ENCODE peak calls at places on chromosomes 12 and 14, in nine cellular contexts. W is tibial artery, N is breast epithelium, S is uterus, O is K562, Z is ascending aorta, H is thoracic aorta, V is hepatocyte, T is cardiac muscle cell. U is an unnamed sample. For H3K9me3, the result is how much of the 10 kb centered on the place peaks cover.

GRCh38 chr14:21096438-21096837 is 2.0 kb downstream of the ZNF219 start:
- DNase-seq in W (no peak), T (no peak), H (no peak), S (no peak), O (no peak), Z (no peak), N (no peak), V (no peak), U (peak)

GRCh38 chr14:94646066-94646465 is 33.9 kb downstream of the SERPINA3 start:
- DNase-seq in W (no peak), H (no peak), S (no peak), N (no peak), T (no peak), Z (no peak), O (no peak), V (no peak), U (no peak)

GRCh38 chr12:131832393-131833231 is 4.4 kb downstream of the MMP17 start:
- DNase-seq in T (no peak), S (peak), V (peak), N (peak), W (peak), O (no peak), Z (no peak), H (no peak), U (peak)

GRCh38 chr12:82425241-82425640 is 66.9 kb downstream of the METTL25 start:
- DNase-seq in O (no peak), W (no peak), T (no peak), S (no peak), V (no peak), H (no peak), Z (no peak), N (no peak), U (no peak)

GRCh38 chr12:119694111-119694510 is 26.2 kb downstream of the PRKAB1 start:
- DNase-seq in O (no peak), V (peak), T (no peak), N (no peak), S (no peak), Z (no peak), W (no peak), H (no peak), U (no peak)

GRCh38 chr12:130982565-130983225 is 29.0 kb downstream of the ADGRD1 start:
- DNase-seq in T (no peak), W (no peak), Z (no peak), N (no peak), H (no peak), O (no peak), S (no peak), V (no peak), U (no peak)

GRCh38 chr12:63294327-63294632 is 143.3 kb upstream of the AVPR1A start:
- DNase-seq in O (no peak), Z (no peak), W (no peak), V (peak), T (no peak), H (no peak), S (no peak), N (no peak), U (no peak)

GRCh38 chr14:44736326-44736725 is 225.4 kb downstream of the KLHL28 start:
- DNase-seq in S (no peak), Z (no peak), T (no peak), N (no peak), O (no peak), H (no peak), V (no peak), W (no peak), U (no peak)

GRCh38 chr14:77040995-77041744 is 12.7 kb upstream of the IRF2BPL start:
- DNase-seq in O (no peak), S (no peak), N (no peak), V (no peak), Z (no peak), H (no peak), W (no peak), T (no peak), U (no peak)

GRCh38 chr12:49636979-49637378 is 13.6 kb downstream of the PRPF40B start:
- DNase-seq in O (peak), N (no peak), V (peak), W (no peak), S (peak), T (peak), H (no peak), Z (no peak), U (peak)

GRCh38 chr12:67676624-67677023 is 28.1 kb downstream of the DYRK2 start:
- DNase-seq in N (no peak), V (no peak), W (no peak), Z (no peak), S (no peak), O (no peak), H (no peak), T (no peak), U (no peak)

GRCh38 chr14:23398348-23398747 is 9.7 kb downstream of the MYH6 start:
- DNase-seq in H (no peak), S (no peak), W (no peak), T (peak), N (no peak), V (no peak), O (no peak), Z (no peak), U (no peak)

GRCh38 chr14:74865156-74865555 is 10.8 kb downstream of the PROX2 start:
- DNase-seq in O (no peak), H (no peak), W (no peak), V (no peak), N (no peak), T (no peak), S (no peak), Z (no peak), U (no peak)

GRCh38 chr12:75665216-75665615 is 153.8 kb upstream of the KRR1 start:
- DNase-seq in H (no peak), T (no peak), O (no peak), W (no peak), Z (no peak), N (no peak), V (no peak), S (no peak), U (no peak)

GRCh38 chr14:102164241-102164641 is 24.5 kb downstream of the WDR20 start:
- DNase-seq in T (no peak), Z (no peak), H (no peak), S (no peak), V (no peak), N (no peak), W (no peak), O (peak), U (no peak)

GRCh38 chr12:119180380-119181040 is 1.8 kb downstream of the HSPB8 start:
- DNase-seq in H (no peak), N (no peak), T (peak), Z (no peak), S (peak), W (peak), O (peak), V (peak), U (no peak)

GRCh38 chr14:52706286-52706685 is 714 bp upstream of the PSMC6 start:
- DNase-seq in V (peak), Z (no peak), H (no peak), S (no peak), W (no peak), T (no peak), O (peak), N (no peak), U (no peak)

GRCh38 chr14:92502541-92503286 is 10.9 kb upstream of the RIN3 start:
- DNase-seq in N (no peak), O (no peak), S (no peak), Z (no peak), H (no peak), T (no peak), V (no peak), W (no peak), U (no peak)

GRCh38 chr14:75559451-75560187 is 18.8 kb upstream of the FLVCR2 start:
- DNase-seq in T (no peak), N (no peak), S (no peak), V (peak), Z (no peak), W (no peak), O (no peak), H (no peak), U (no peak)

GRCh38 chr14:34833545-34834523 is 41.3 kb downstream of the BAZ1A start:
- DNase-seq in O (no peak), H (no peak), S (no peak), T (no peak), V (no peak), Z (no peak), W (no peak), N (no peak), U (no peak)

GRCh38 chr14:52081964-52082363 is 13.1 kb upstream of the NID2 start:
- DNase-seq in V (no peak), W (no peak), H (no peak), T (no peak), N (no peak), O (no peak), Z (no peak), S (no peak), U (no peak)

GRCh38 chr14:20820063-20820904 is 17.6 kb upstream of the RNASE1 start:
- DNase-seq in T (no peak), Z (no peak), S (no peak), V (no peak), W (no peak), N (no peak), O (peak), H (no peak), U (no peak)

GRCh38 chr14:22428681-22429315 is 160.2 kb downstream of the DAD1 start:
- DNase-seq in T (no peak), H (no peak), W (no peak), Z (no peak), O (no peak), N (no peak), S (no peak), V (no peak), U (no peak)

GRCh38 chr14:73264896-73265720 is 27.8 kb downstream of the PAPLN start:
- DNase-seq in T (no peak), V (no peak), H (no peak), O (no peak), N (no peak), W (no peak), Z (no peak), S (no peak), U (no peak)

GRCh38 chr14:26722258-26722657 is 124.4 kb upstream of the NOVA1 start:
- DNase-seq in Z (no peak), W (no peak), V (no peak), O (no peak), T (no peak), H (no peak), N (no peak), S (no peak), U (no peak)

GRCh38 chr14:24692382-24693352 is 58.7 kb upstream of the GZMB start:
- DNase-seq in T (no peak), V (no peak), S (no peak), O (no peak), W (no peak), H (no peak), N (no peak), Z (no peak), U (no peak)

GRCh38 chr12:109277899-109278762 is 31.0 kb downstream of the FOXN4 start:
- DNase-seq in W (no peak), O (no peak), H (no peak), S (peak), T (no peak), N (no peak), V (peak), Z (no peak), U (peak)

GRCh38 chr12:41577995-41578394 is 389.9 kb downstream of the PDZRN4 start:
- DNase-seq in S (no peak), V (no peak), T (no peak), H (no peak), W (no peak), N (no peak), Z (no peak), O (no peak), U (no peak)

GRCh38 chr12:31491819-31492598 is 98.9 kb downstream of the DENND5B start:
- DNase-seq in S (peak), Z (no peak), H (no peak), N (no peak), V (peak), T (no peak), O (no peak), W (no peak), U (no peak)

GRCh38 chr12:26274441-26275312 is 79.3 kb downstream of the SSPN start:
- DNase-seq in T (no peak), N (peak), W (peak), V (peak), Z (peak), O (peak), S (peak), H (peak), U (no peak)

GRCh38 chr12:3000548-3001275 is 41.5 kb downstream of the TEAD4 start:
- DNase-seq in Z (no peak), V (no peak), T (no peak), S (no peak), N (no peak), W (no peak), H (no peak), O (peak), U (peak)

DNA sequence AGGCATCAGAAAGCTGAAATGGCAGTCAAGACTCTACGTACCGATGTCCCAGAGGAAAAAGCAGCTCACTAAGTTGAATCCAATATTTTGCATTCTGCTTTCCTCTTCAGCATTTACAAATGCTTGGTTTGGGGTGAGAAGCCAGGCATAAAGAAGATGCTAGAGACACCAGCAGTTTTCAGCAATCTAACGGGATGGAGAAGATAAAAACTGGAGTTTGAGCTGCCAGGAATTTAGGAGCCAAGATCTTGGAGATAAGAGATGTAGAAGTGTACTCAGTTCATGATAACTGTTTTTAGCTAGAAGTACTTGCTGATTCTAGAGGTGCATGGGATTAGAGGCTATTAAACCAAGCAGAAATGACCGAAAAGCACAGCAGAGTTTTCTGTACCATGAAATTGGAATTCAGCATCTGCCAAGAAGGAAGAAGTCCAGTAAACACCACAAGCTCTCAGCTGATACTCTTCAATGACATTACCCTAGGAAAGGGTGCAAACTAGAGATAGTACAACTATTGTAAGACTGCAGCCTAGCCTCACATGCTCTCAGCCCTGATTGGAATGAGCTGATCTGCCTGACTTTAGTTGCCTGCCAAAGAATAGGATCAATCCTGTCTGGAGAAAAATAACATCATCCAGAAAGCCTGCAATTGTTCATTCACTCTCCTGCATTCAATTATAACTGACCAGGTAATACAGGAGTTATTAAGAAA is 7.4 kb upstream of the ALDH1L2 start:
- DNase-seq in S (no peak), O (no peak), N (no peak), W (no peak), V (no peak), H (no peak), T (no peak), Z (no peak), U (no peak)
- H3K9me3 ChIP-seq in S (under half), O (under half), N (under half), W (under half), V (under half), H (under half), T (under half), Z (under half), U (under half)

GRCh38 chr12:114401346-114402320 is 4.3 kb downstream of the TBX5 start:
- DNase-seq in V (no peak), W (no peak), T (no peak), H (no peak), Z (no peak), S (no peak), N (no peak), O (no peak), U (no peak)
- H3K4me3 ChIP-seq in V (peak), W (no peak), T (peak), H (no peak), Z (no peak), S (no peak), N (no peak), O (no peak), U (no peak)

GRCh38 chr12:96091833-96092232 is 56.4 kb upstream of the LTA4H start:
- DNase-seq in T (no peak), Z (no peak), W (no peak), H (no peak), V (no peak), O (no peak), S (no peak), N (no peak), U (peak)

GRCh38 chr12:96099431-96099830 is 64.0 kb upstream of the LTA4H start:
- DNase-seq in V (no peak), S (no peak), O (no peak), T (no peak), N (no peak), H (no peak), Z (no peak), W (no peak), U (no peak)

GRCh38 chr12:96098631-96099030 is 63.2 kb upstream of the LTA4H start:
- DNase-seq in N (no peak), H (no peak), V (no peak), T (no peak), Z (no peak), S (no peak), O (no peak), W (no peak), U (no peak)

GRCh38 chr12:96093543-96094196 is 58.3 kb upstream of the LTA4H start:
- DNase-seq in N (no peak), V (no peak), O (no peak), H (no peak), Z (no peak), S (no peak), W (no peak), T (no peak), U (no peak)

DNA sequence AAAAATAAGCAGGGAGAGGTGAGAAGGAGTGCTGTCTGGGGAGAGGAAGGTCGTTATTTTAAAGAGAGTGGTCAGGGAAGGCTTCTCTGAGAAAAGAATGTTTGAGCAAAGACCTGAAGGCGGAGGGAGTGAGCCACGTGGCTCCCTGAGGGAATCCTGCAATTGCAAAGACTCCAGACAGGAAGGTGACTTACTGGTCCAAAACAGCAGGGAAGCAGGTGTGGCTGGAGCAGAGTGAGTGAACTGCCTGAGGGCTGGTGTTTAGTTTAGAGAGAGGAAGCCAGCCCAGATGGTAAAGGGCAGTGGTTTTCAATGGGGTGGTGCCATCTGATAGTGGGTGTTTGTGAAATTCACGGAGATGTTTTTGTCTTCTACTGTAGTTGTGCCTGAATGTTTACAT is 58.8 kb upstream of the LTA4H start:
- DNase-seq in H (no peak), N (no peak), O (no peak), V (no peak), Z (no peak), W (no peak), S (no peak), T (no peak), U (no peak)
- TF ChIP-seq CTCF in H (no peak), N (no peak), O (no peak), V (no peak), Z (no peak), W (no peak), S (no peak), T (no peak), U (no peak)

GRCh38 chr14:66939409-66939808 is 249.8 kb upstream of the GARIN2 start:
- DNase-seq in S (no peak), V (no peak), H (no peak), O (no peak), W (no peak), T (no peak), Z (no peak), N (no peak), U (no peak)

GRCh38 chr14:66944872-66945271 is 244.4 kb upstream of the GARIN2 start:
- DNase-seq in W (no peak), V (peak), Z (no peak), N (no peak), T (peak), H (no peak), O (no peak), S (no peak), U (no peak)
- H3K9me3 ChIP-seq in W (under half), V (under half), Z (under half), N (under half), T (under half), H (under half), O (under half), S (half or more), U (under half)

GRCh38 chr12:25056011-25056410 is 107.1 kb upstream of the BCAT1 start:
- DNase-seq in H (no peak), N (no peak), S (no peak), T (no peak), V (no peak), O (no peak), Z (no peak), W (no peak), U (no peak)
- H3K4me3 ChIP-seq in H (no peak), N (no peak), S (no peak), T (no peak), V (no peak), O (no peak), Z (no peak), W (no peak), U (no peak)

DNA sequence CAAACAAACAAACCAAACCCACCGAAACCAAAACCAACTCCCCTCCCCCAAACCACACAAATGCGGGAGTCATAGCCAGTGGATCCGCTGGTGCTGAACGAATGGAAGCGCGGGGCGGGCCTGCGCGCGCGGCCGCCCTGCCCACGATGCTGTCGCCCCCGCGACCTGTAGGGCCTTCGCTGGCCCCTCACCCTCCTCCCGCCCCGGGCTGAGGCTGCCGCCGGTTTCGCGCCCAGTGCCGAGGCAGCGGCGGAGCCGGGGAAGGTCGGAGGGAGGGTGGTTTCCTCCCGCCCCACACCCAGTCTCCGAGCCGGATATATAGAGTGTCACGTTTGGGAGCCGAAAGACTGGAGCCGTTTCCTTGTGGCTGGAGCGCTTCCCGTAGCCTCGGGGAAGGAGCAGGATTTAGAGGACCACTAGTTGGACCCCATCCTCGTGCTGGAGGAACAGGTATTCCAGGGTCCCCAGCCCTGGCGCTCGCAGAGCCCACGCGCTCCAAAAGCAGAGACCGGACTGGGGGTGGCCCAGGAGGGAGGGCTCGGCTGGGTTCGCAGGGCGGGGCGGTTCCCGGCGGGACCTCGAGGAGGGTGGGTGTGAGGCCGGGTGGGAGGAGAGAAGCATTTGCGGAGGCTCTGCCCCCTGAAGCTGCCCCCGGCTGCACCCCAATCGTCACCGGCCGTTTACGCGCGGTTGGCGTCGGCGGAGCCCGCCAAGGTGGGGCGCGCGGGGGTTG is at the start of gene FAR2:
- DNase-seq in S (peak), O (peak), V (peak), T (peak), N (no peak), Z (no peak), W (peak), H (no peak), U (no peak)
- TF ChIP-seq CTCF in S (no peak), O (no peak), V (no peak), T (peak), N (no peak), Z (no peak), W (no peak), H (no peak), U (no peak)